ENCODE peak calls at places on chromosomes 4 and X, in eight cellular contexts. E, Z, S, O, M, J, V and Y are unnamed samples.

GRCh38 chr4:164824581-164824980 is 52.4 kb upstream of the APELA start:
- DNase-seq in E (no peak), Z (no peak), S (no peak), O (no peak), M (no peak), J (no peak), V (no peak), Y (no peak)

GRCh38 chr4:20662851-20663250 is 37.4 kb upstream of the PACRGL start:
- DNase-seq in E (peak; percentile 32), Z (no peak), S (no peak), O (no peak), M (no peak), J (no peak), V (no peak), Y (no peak)

GRCh38 chr4:122865421-122865820 is 38.8 kb downstream of the FGF2 start:
- DNase-seq in E (no peak), Z (no peak), S (no peak), O (no peak), M (no peak), J (no peak), V (no peak), Y (no peak)

GRCh38 chr4:109942292-109942926 is 29.7 kb downstream of the EGF start:
- DNase-seq in E (no peak), Z (no peak), S (no peak), O (no peak), M (no peak), J (no peak), V (no peak), Y (no peak)

GRCh38 chr4:123250843-123251242 is 145.8 kb upstream of the SPRY1 start:
- DNase-seq in E (peak; percentile 71), Z (no peak), S (no peak), O (no peak), M (no peak), J (no peak), V (peak; percentile 38), Y (no peak)

GRCh38 chrX:73581002-73581628 is 18.1 kb downstream of the CHIC1 start:
- DNase-seq in E (no peak), Z (no peak), S (no peak), O (no peak), M (no peak), J (no peak), V (no peak), Y (no peak)

GRCh38 chrX:79096339-79096638 is 48.2 kb upstream of the GPR174 start:
- DNase-seq in E (no peak), Z (no peak), S (no peak), O (no peak), M (peak; percentile 14), J (no peak), V (no peak), Y (no peak)

GRCh38 chrX:17595456-17596035 is 141.7 kb upstream of the SCML1 start:
- DNase-seq in E (peak; percentile 88), Z (no peak), S (no peak), O (no peak), M (no peak), J (no peak), V (no peak), Y (no peak)

GRCh38 chr4:186249785-186250739 is 15.9 kb upstream of the F11 start:
- DNase-seq in E (peak; percentile 35), Z (no peak), S (no peak), O (peak; percentile 35), M (no peak), J (no peak), V (no peak), Y (no peak)

GRCh38 chr4:186244835-186245234 is 17.5 kb downstream of the KLKB1 start:
- DNase-seq in E (no peak), Z (no peak), S (no peak), O (no peak), M (no peak), J (no peak), V (no peak), Y (no peak)

GRCh38 chr4:186250740-186251124 is 15.3 kb upstream of the F11 start:
- DNase-seq in E (no peak), Z (no peak), S (no peak), O (no peak), M (no peak), J (no peak), V (no peak), Y (no peak)

GRCh38 chr4:186243331-186243730 is 16.0 kb downstream of the KLKB1 start:
- DNase-seq in E (no peak), Z (no peak), S (no peak), O (peak; percentile 83), M (no peak), J (no peak), V (no peak), Y (no peak)

GRCh38 chr4:186248643-186249042 is 17.3 kb upstream of the F11 start:
- DNase-seq in E (no peak), Z (no peak), S (no peak), O (peak; percentile 66), M (no peak), J (no peak), V (no peak), Y (no peak)
- H3K36me3 ChIP-seq in E (no peaks in the 10 kb centered on the region), Z (no peaks in the 10 kb centered on the region), S (no peaks in the 10 kb centered on the region), O (no peaks in the 10 kb centered on the region), M (no peaks in the 10 kb centered on the region), J (no peaks in the 10 kb centered on the region), V (no peaks in the 10 kb centered on the region), Y (no peaks in the 10 kb centered on the region)

GRCh38 chr4:87120411-87121162 is 99.8 kb downstream of the KLHL8 start:
- DNase-seq in E (peak; percentile 92), Z (no peak), S (no peak), O (no peak), M (no peak), J (peak; percentile 80), V (peak; percentile 85), Y (no peak)

GRCh38 chr4:87118826-87119225 is 101.6 kb downstream of the KLHL8 start:
- DNase-seq in E (peak; percentile 89), Z (peak; percentile 63), S (no peak), O (peak; percentile 55), M (no peak), J (no peak), V (no peak), Y (no peak)

GRCh38 chr4:87118421-87118820 is 102.0 kb downstream of the KLHL8 start:
- DNase-seq in E (no peak), Z (no peak), S (no peak), O (no peak), M (no peak), J (no peak), V (no peak), Y (no peak)

GRCh38 chr4:87121332-87122065 is 98.9 kb downstream of the KLHL8 start:
- DNase-seq in E (peak; percentile 70), Z (no peak), S (no peak), O (no peak), M (no peak), J (no peak), V (peak; percentile 64), Y (no peak)

DNA sequence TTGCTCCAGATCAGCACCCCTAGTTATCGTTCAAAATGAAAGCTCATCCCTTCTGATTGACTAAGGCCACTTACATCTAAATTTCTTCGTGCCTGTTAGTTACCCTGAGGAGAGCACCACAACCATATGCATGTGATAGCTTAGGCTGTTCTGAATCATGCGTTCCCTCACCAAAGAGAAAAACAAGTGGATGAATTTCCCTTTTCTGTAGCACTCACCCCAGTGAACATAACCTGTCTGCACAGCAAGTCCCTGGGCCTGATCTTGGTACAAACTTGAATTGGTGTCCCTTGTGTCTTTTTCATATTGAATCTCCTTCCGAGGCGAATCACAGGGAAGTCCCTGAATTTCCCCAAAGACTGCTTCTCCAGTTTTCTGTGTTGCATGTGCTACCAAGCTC is 100.5 kb downstream of the KLHL8 start:
- DNase-seq in E (no peak), Z (no peak), S (no peak), O (no peak), M (no peak), J (no peak), V (no peak), Y (no peak)
- H3K4me3 ChIP-seq in E (no peak overlapping the region), Z (no peak overlapping the region), S (no peak overlapping the region), O (no peak overlapping the region), M (no peak overlapping the region), J (peak overlapping the region; percentile 11), V (no peak overlapping the region), Y (no peak overlapping the region)

GRCh38 chr4:113675731-113676707 is 85.5 kb downstream of the CAMK2D start:
- DNase-seq in E (peak; percentile 19), Z (no peak), S (no peak), O (no peak), M (no peak), J (no peak), V (no peak), Y (no peak)

GRCh38 chr4:113682730-113683129 is 78.8 kb downstream of the CAMK2D start:
- DNase-seq in E (peak; percentile 77), Z (no peak), S (no peak), O (no peak), M (no peak), J (no peak), V (no peak), Y (no peak)

GRCh38 chr4:113674733-113675132 is 86.8 kb downstream of the CAMK2D start:
- DNase-seq in E (no peak), Z (no peak), S (no peak), O (no peak), M (no peak), J (no peak), V (no peak), Y (no peak)

GRCh38 chr4:113677333-113677732 is 84.2 kb downstream of the CAMK2D start:
- DNase-seq in E (no peak), Z (no peak), S (no peak), O (no peak), M (no peak), J (no peak), V (no peak), Y (no peak)

GRCh38 chr4:113678651-113679050 is 82.9 kb downstream of the CAMK2D start:
- DNase-seq in E (peak; percentile 33), Z (no peak), S (no peak), O (no peak), M (no peak), J (no peak), V (no peak), Y (no peak)
- H3K4me1 ChIP-seq in E (peaks cover 2% of the 10 kb centered on the region), Z (no peaks in the 10 kb centered on the region), S (peaks cover 10% of the 10 kb centered on the region), O (no peaks in the 10 kb centered on the region), M (peaks cover 25% of the 10 kb centered on the region), J (peaks cover 2% of the 10 kb centered on the region), V (no peaks in the 10 kb centered on the region), Y (peaks cover 43% of the 10 kb centered on the region)

DNA sequence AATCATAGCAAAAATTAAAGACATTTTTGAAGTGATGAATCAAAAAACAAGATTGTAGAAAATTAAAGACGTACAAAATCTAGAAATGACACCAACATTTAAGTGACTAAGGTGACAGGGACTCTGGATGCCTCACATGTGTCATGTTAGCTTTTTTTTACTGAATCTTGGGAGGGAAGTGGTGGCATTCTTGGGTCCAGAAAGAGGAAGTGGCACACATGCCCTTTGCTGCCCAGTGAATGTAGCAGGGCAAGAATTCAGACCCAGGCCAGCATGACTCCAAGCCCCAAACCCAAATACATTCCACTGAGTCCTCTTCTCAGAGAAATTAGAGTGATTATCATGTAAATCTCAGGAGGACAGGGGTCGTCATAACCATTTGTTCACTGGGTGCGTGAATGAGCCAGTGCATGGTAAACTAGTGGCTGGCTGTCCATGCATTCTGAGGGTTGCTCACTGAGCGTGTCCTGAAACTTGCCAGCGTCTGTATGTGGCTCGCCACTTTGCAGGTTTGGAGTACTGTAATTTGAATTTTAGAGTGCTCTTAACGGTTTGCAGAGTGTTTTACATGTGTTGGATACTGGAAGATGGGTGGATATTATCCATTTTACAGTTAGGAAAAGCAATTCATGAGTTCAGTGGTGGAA is 55.4 kb upstream of the TBC1D14 start:
- DNase-seq in E (no peak), Z (no peak), S (no peak), O (no peak), M (no peak), J (no peak), V (no peak), Y (no peak)
- H3K36me3 ChIP-seq in E (no peaks in the 10 kb centered on the region), Z (peaks cover 66% of the 10 kb centered on the region), S (no peaks in the 10 kb centered on the region), O (no peaks in the 10 kb centered on the region), M (peaks cover 9% of the 10 kb centered on the region), J (peaks cover 6% of the 10 kb centered on the region), V (no peaks in the 10 kb centered on the region), Y (peaks cover 24% of the 10 kb centered on the region)